ENCODE peak calls at places on chromosome 7, in seven cellular contexts. X, E, O, N, V, H and J are unnamed samples.

GRCh38 chr7:21497072-21497471 is 45.8 kb upstream of the DNAH11 start:
- DNase-seq in X (no peak), E (no peak), O (no peak), N (no peak), V (peak), H (no peak), J (no peak)

GRCh38 chr7:13829914-13830603 is 159.4 kb downstream of the ETV1 start:
- DNase-seq in X (no peak), E (no peak), O (no peak), N (peak), V (no peak), H (no peak), J (no peak)

GRCh38 chr7:37285701-37286475 is 162.8 kb downstream of the ELMO1 start:
- DNase-seq in X (no peak), E (no peak), O (no peak), N (peak), V (no peak), H (no peak), J (no peak)

GRCh38 chr7:102287082-102287464 is 405 bp downstream of the SH2B2 start:
- DNase-seq in X (no peak), E (no peak), O (no peak), N (peak), V (no peak), H (peak), J (no peak)

GRCh38 chr7:139674752-139675126 is 103.1 kb downstream of the HIPK2 start:
- DNase-seq in X (no peak), E (no peak), O (no peak), N (no peak), V (no peak), H (no peak), J (no peak)

GRCh38 chr7:97275475-97275874 is 158.0 kb downstream of the SDHAF3 start:
- DNase-seq in X (no peak), E (no peak), O (no peak), N (no peak), V (no peak), H (no peak), J (no peak)

GRCh38 chr7:142670504-142670903 is 78.8 kb upstream of the PRSS1 start:
- DNase-seq in X (no peak), E (no peak), O (no peak), N (no peak), V (no peak), H (no peak), J (no peak)

GRCh38 chr7:155603190-155603857 is 41.1 kb upstream of the RBM33 start:
- DNase-seq in X (no peak), E (no peak), O (no peak), N (no peak), V (no peak), H (no peak), J (no peak)

GRCh38 chr7:75951506-75951905 is 36.6 kb downstream of the POR start:
- DNase-seq in X (peak), E (peak), O (no peak), N (no peak), V (no peak), H (no peak), J (peak)

GRCh38 chr7:916291-916941 is 38.1 kb downstream of the ADAP1 start:
- DNase-seq in X (no peak), E (no peak), O (no peak), N (no peak), V (no peak), H (no peak), J (no peak)

GRCh38 chr7:96921231-96921630 is 84.1 kb upstream of the DLX6 start:
- DNase-seq in X (no peak), E (no peak), O (no peak), N (no peak), V (no peak), H (no peak), J (no peak)

GRCh38 chr7:119341822-119342221 is 931.2 kb upstream of the KCND2 start:
- DNase-seq in X (no peak), E (no peak), O (no peak), N (no peak), V (no peak), H (no peak), J (no peak)

GRCh38 chr7:91050677-91051076 is 213.6 kb upstream of the FZD1 start:
- DNase-seq in X (no peak), E (no peak), O (no peak), N (no peak), V (no peak), H (no peak), J (peak)

GRCh38 chr7:79732535-79732934 is 279.1 kb upstream of the MAGI2 start:
- DNase-seq in X (no peak), E (no peak), O (no peak), N (no peak), V (no peak), H (no peak), J (no peak)

GRCh38 chr7:12716134-12716667 is 28.8 kb downstream of the ARL4A start:
- DNase-seq in X (peak), E (no peak), O (no peak), N (no peak), V (no peak), H (no peak), J (no peak)

GRCh38 chr7:17302575-17303142 is 4.2 kb downstream of the AHR start:
- DNase-seq in X (no peak), E (no peak), O (no peak), N (peak), V (no peak), H (no peak), J (peak)

GRCh38 chr7:116780521-116780920 is 81.9 kb upstream of the CAPZA2 start:
- DNase-seq in X (no peak), E (no peak), O (no peak), N (no peak), V (no peak), H (no peak), J (no peak)

GRCh38 chr7:33903770-33904679 is 1.3 kb upstream of the BMPER start:
- DNase-seq in X (peak), E (peak), O (peak), N (peak), V (no peak), H (no peak), J (no peak)

DNA sequence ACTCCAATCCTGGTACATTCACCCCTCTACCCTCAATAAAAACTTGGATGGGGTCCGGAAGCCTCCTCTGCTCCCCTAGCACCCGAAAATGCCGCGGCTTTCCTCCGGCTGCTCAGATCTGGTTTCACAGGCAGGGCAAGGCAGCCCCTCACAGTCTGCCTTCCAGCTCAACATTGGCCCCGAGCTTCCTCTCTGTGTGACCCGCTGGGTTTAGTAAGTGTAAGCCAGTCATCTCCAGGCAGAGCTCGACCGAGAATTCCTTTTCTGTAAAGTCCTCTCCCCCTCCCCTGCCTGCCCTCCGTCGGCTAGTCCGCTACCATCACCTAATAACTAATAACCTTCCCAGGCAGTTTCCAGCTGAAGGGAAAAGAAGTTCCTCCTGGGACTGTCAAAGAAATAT is 3.4 kb downstream of the INHBA start:
- DNase-seq in X (no peak), E (no peak), O (peak), N (peak), V (no peak), H (no peak), J (no peak)
- H3K4me3 ChIP-seq in X (no peak), E (no peak), O (peak), N (peak), V (no peak), H (no peak), J (no peak)

GRCh38 chr7:88566174-88566729 is 193.2 kb upstream of the ZNF804B start:
- DNase-seq in X (no peak), E (no peak), O (no peak), N (no peak), V (no peak), H (no peak), J (no peak)
- TF ChIP-seq MAX in X (no peak), E (no peak), O (peak), N (no peak), V (no peak), H (no peak), J (no peak)

GRCh38 chr7:64562621-64563275 is at the start of gene ZNF680:
- DNase-seq in X (peak), E (peak), O (peak), N (peak), V (peak), H (peak), J (peak)
- TF ChIP-seq POLR2A in X (peak), E (peak), O (no peak), N (peak), V (peak), H (peak), J (peak)

DNA sequence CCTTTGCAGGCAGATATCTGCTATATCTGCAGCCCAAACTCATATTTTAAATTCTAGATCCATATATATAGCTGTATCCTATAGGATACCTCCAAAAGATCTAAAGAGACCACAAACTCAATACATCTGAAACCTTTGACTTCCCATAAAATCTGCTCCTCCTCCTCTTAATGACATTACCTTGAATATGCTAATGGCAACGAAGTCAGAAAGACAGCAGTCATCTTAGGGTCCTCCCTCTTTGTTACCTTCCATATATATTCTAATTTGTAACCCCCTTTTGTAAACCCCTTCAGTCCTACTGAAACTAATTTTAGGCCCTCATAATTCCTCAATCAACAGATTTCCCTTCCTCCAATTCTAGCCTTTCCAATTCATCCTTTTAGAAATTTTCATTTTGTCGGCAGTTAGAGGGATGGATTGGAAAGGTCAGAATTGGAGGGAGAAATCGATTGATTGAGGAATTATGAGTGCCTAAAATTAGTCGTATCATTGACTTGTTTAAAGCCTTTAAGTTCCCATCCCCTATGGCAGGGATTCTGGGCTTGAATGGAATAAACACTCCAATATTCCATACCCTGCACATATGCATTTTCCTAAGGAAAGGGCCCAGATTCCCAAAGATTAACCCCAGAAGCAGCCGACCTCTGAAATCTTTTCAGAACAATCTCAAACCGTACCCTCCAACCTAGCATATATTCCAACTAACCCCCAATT is 2.4 kb downstream of the SYPL1 start:
- DNase-seq in X (no peak), E (no peak), O (no peak), N (no peak), V (no peak), H (no peak), J (no peak)
- H3K4me3 ChIP-seq in X (no peak), E (no peak), O (peak), N (no peak), V (no peak), H (no peak), J (peak)

GRCh38 chr7:105769951-105770628 is 106.3 kb downstream of the ATXN7L1 start:
- DNase-seq in X (no peak), E (no peak), O (no peak), N (peak), V (peak), H (no peak), J (peak)

GRCh38 chr7:105775580-105775979 is 100.8 kb downstream of the ATXN7L1 start:
- DNase-seq in X (no peak), E (no peak), O (no peak), N (no peak), V (no peak), H (no peak), J (no peak)

GRCh38 chr7:105768898-105769507 is 107.4 kb downstream of the ATXN7L1 start:
- DNase-seq in X (no peak), E (no peak), O (no peak), N (no peak), V (no peak), H (no peak), J (no peak)

GRCh38 chr7:105776068-105776790 is 100.2 kb downstream of the ATXN7L1 start:
- DNase-seq in X (peak), E (peak), O (peak), N (peak), V (peak), H (peak), J (no peak)

DNA sequence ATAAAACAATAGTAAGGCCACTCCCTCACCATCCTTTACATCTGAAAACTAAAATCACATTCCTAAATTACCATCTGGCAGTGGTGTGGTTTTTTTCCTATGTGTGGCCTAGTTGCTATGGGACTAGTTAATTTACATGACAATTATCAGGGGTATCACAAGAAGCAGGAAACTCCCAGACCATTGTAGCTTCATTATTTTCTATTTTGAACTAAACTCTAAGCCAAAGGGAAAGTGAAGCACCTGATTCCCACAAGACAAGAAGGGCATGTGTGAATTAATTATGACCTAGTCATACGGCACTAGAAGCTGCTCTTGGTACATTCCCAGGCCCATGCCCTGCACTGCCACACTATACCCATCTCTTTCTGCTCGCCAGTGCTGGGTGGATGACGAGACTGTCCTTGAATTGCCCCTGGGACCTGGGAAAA is 103.4 kb downstream of the ATXN7L1 start:
- DNase-seq in X (no peak), E (no peak), O (no peak), N (no peak), V (no peak), H (no peak), J (no peak)
- TF ChIP-seq MAX in X (no peak), E (no peak), O (no peak), N (no peak), V (no peak), H (no peak), J (no peak)

GRCh38 chr7:71495828-71496227 is 363.9 kb downstream of the GALNT17 start:
- DNase-seq in X (no peak), E (no peak), O (no peak), N (no peak), V (no peak), H (no peak), J (no peak)
- TF ChIP-seq POLR2A in X (no peak), E (no peak), O (no peak), N (no peak), V (no peak), H (no peak), J (no peak)